ENCODE peak calls at places on chromosome 13, in ten cellular contexts. X is A172; M is T1000; Y is C1 segment of cervical spinal cord; E is activated T-helper 1 cell treated with anti-CD3 and anti-CD28 coated beads, Interleukin-12 subunit alpha, Interleukin-12 subunit beta, Interleukin-2, Interleukin-4 antibody, amounts not matched to agents 30 ng/mL and 10 ng/mL and 1 ng/mL, durations not matched to agents 14 hours and 24 hours and 36 hours; S is fibroblast of gingiva; N is K562; J is hepatocyte; H is upper lobe of left lung; L is B cell. P is an unnamed sample.
A peak's percentile ranks its signal among the peaks of the same experiment; 100 is the strongest.

GRCh38 chr13:101691326-101691725 is 238.9 kb downstream of the ITGBL1 start:
- DNase-seq in X (no peak), M (no peak), Y (no peak), E (no peak), S (no peak), N (no peak), J (no peak), H (no peak), L (no peak), P (no peak)

GRCh38 chr13:63840551-63841421 is 2425.1 kb upstream of the PCDH20 start:
- DNase-seq in X (no peak), M (no peak), Y (no peak), E (no peak), S (no peak), N (no peak), J (no peak), H (no peak), L (no peak), P (no peak)

GRCh38 chr13:35468195-35468594 is 8.3 kb downstream of the MAB21L1 start:
- DNase-seq in X (no peak), M (no peak), Y (no peak), E (no peak), S (peak; percentile 21), N (no peak), J (no peak), H (no peak), L (no peak), P (no peak)

GRCh38 chr13:47226516-47226915 is 329.7 kb upstream of the HTR2A start:
- DNase-seq in X (peak; percentile 27), M (no peak), Y (no peak), E (no peak), S (no peak), N (no peak), J (no peak), H (no peak), L (no peak), P (no peak)

GRCh38 chr13:36414461-36414860 is 17.8 kb upstream of the CCNA1 start:
- DNase-seq in X (no peak), M (no peak), Y (no peak), E (no peak), S (no peak), N (no peak), J (no peak), H (no peak), L (no peak), P (no peak)

GRCh38 chr13:50001287-50001686 is 4.4 kb downstream of the TRIM13 start:
- DNase-seq in X (no peak), M (no peak), Y (no peak), E (no peak), S (no peak), N (no peak), J (no peak), H (no peak), L (no peak), P (no peak)

GRCh38 chr13:39051157-39051556 is 12.9 kb downstream of the NHLRC3 start:
- DNase-seq in X (peak; percentile 10), M (no peak), Y (no peak), E (no peak), S (peak; percentile 32), N (peak; percentile 15), J (peak; percentile 43), H (no peak), L (no peak), P (peak; percentile 32)

GRCh38 chr13:40528881-40529280 is 137.6 kb downstream of the FOXO1 start:
- DNase-seq in X (no peak), M (no peak), Y (no peak), E (no peak), S (no peak), N (no peak), J (no peak), H (no peak), L (no peak), P (no peak)